ENCODE peak calls at places on chromosomes 2 and 18, in six cellular contexts. O, E, H, I, B and F are unnamed samples.

GRCh38 chr2:238669581-238670340 is 178.1 kb upstream of the TWIST2 start:
- DNase-seq in O (no peak), E (no peak), H (no peak), I (no peak), B (no peak), F (no peak)

GRCh38 chr2:46098606-46099005 is 198.6 kb upstream of the EPAS1 start:
- DNase-seq in O (no peak), E (no peak), H (no peak), I (no peak), B (no peak), F (no peak)

GRCh38 chr18:25111382-25112070 is 240.4 kb downstream of the ZNF521 start:
- DNase-seq in O (no peak), E (no peak), H (no peak), I (no peak), B (no peak), F (no peak)

GRCh38 chr18:62590799-62591640 is 68.2 kb downstream of the ZCCHC2 start:
- DNase-seq in O (no peak), E (no peak), H (no peak), I (no peak), B (no peak), F (no peak)

GRCh38 chr2:81839780-81840179 is 1535.2 kb upstream of the LRRTM1 start:
- DNase-seq in O (no peak), E (no peak), H (no peak), I (no peak), B (no peak), F (no peak)

GRCh38 chr2:96091711-96092579 is 24.4 kb downstream of the ADRA2B start:
- DNase-seq in O (peak; percentile 16), E (no peak), H (no peak), I (no peak), B (no peak), F (no peak)

GRCh38 chr2:216151313-216152030 is 42.3 kb downstream of the XRCC5 start:
- DNase-seq in O (no peak), E (no peak), H (no peak), I (no peak), B (no peak), F (no peak)

GRCh38 chr2:130341562-130342019 is 1.1 kb upstream of the IMP4 start:
- DNase-seq in O (no peak), E (no peak), H (no peak), I (no peak), B (no peak), F (no peak)

GRCh38 chr18:6929370-6930102 is 188.1 kb downstream of the LAMA1 start:
- DNase-seq in O (no peak), E (no peak), H (no peak), I (no peak), B (no peak), F (no peak)

GRCh38 chr2:219252900-219253752 is at the start of gene TUBA4B:
- DNase-seq in O (peak; percentile 78), E (no peak), H (no peak), I (no peak), B (peak; percentile 47), F (no peak)

GRCh38 chr2:227414846-227415245 is 27.1 kb upstream of the SCYGR1 start:
- DNase-seq in O (no peak), E (no peak), H (no peak), I (no peak), B (no peak), F (no peak)

GRCh38 chr2:38446972-38447561 is 70.0 kb upstream of the ATL2 start:
- DNase-seq in O (no peak), E (no peak), H (no peak), I (no peak), B (no peak), F (no peak)

GRCh38 chr2:5798083-5798482 is 105.9 kb downstream of the SOX11 start:
- DNase-seq in O (no peak), E (no peak), H (no peak), I (no peak), B (no peak), F (no peak)

GRCh38 chr2:191063584-191063983 is 49.6 kb upstream of the STAT1 start:
- DNase-seq in O (no peak), E (no peak), H (no peak), I (no peak), B (no peak), F (no peak)